ENCODE peak calls at places on chromosomes 1 and 21, in seven cellular contexts. P is cardiac fibroblast, F is pancreas, C is mucosa of descending colon, J is A549, U is MM.1S, M is heart right ventricle. W is an unnamed sample.

GRCh38 chr1:112341986-112342385 is 54.0 kb upstream of the CTTNBP2NL start:
- DNase-seq in P (no peak), F (no peak), C (no peak), J (no peak), U (no peak), M (no peak), W (no peak)

GRCh38 chr1:165647517-165647916 is 16.5 kb downstream of the MGST3 start:
- DNase-seq in P (no peak), F (no peak), C (peak), J (no peak), U (no peak), M (no peak), W (no peak)

GRCh38 chr1:230308039-230308438 is 118.1 kb downstream of the PGBD5 start:
- DNase-seq in P (peak), F (peak), C (peak), J (peak), U (no peak), M (peak), W (no peak)

GRCh38 chr1:203796223-203796747 is 862 bp downstream of the ZBED6 start:
- DNase-seq in P (peak), F (no peak), C (no peak), J (peak), U (peak), M (no peak), W (peak)

GRCh38 chr1:8554956-8555534 is 237.1 kb downstream of the SLC45A1 start:
- DNase-seq in P (peak), F (no peak), C (no peak), J (no peak), U (no peak), M (no peak), W (no peak)

GRCh38 chr1:119227446-119227845 is 87.0 kb upstream of the WARS2 start:
- DNase-seq in P (no peak), F (no peak), C (no peak), J (no peak), U (no peak), M (no peak), W (no peak)

GRCh38 chr1:247387500-247387899 is 28.5 kb upstream of the NLRP3 start:
- DNase-seq in P (no peak), F (no peak), C (no peak), J (no peak), U (no peak), M (no peak), W (no peak)

GRCh38 chr1:30572192-30572591 is 151.2 kb downstream of the MATN1 start:
- DNase-seq in P (no peak), F (no peak), C (no peak), J (no peak), U (no peak), M (no peak), W (no peak)

GRCh38 chr1:109094377-109094803 is 3.8 kb downstream of the TMEM167B start:
- DNase-seq in P (peak), F (no peak), C (no peak), J (no peak), U (no peak), M (no peak), W (no peak)

GRCh38 chr1:115539061-115539460 is 102.7 kb upstream of the VANGL1 start:
- DNase-seq in P (peak), F (no peak), C (no peak), J (no peak), U (no peak), M (no peak), W (no peak)

GRCh38 chr1:8903410-8903809 is 24.9 kb upstream of the ENO1 start:
- DNase-seq in P (peak), F (no peak), C (no peak), J (peak), U (peak), M (no peak), W (no peak)

GRCh38 chr21:29540289-29540688 is 241.6 kb downstream of the BACH1 start:
- DNase-seq in P (no peak), F (no peak), C (no peak), J (no peak), U (no peak), M (no peak), W (no peak)

GRCh38 chr1:161790587-161791317 is 24.6 kb downstream of the ATF6 start:
- DNase-seq in P (no peak), F (no peak), C (no peak), J (no peak), U (no peak), M (no peak), W (no peak)

GRCh38 chr1:161763522-161764098 is 2.5 kb upstream of the ATF6 start:
- DNase-seq in P (peak), F (no peak), C (no peak), J (peak), U (peak), M (no peak), W (peak)

GRCh38 chr1:215635827-215636226 is 68.7 kb downstream of the KCTD3 start:
- DNase-seq in P (no peak), F (no peak), C (peak), J (no peak), U (no peak), M (no peak), W (no peak)

GRCh38 chr1:47262787-47263413 is 30.9 kb upstream of the TAL1 start:
- DNase-seq in P (peak), F (no peak), C (no peak), J (peak), U (peak), M (no peak), W (peak)

GRCh38 chr21:41894922-41895557 is 15.9 kb upstream of the PRDM15 start:
- DNase-seq in P (peak), F (no peak), C (no peak), J (no peak), U (no peak), M (no peak), W (no peak)

GRCh38 chr1:3749512-3749911 is 2.7 kb upstream of the CCDC27 start:
- DNase-seq in P (no peak), F (no peak), C (no peak), J (no peak), U (no peak), M (no peak), W (no peak)

GRCh38 chr1:153985341-153985912 is 712 bp downstream of the RAB13 start:
- DNase-seq in P (peak), F (peak), C (no peak), J (no peak), U (no peak), M (no peak), W (no peak)

GRCh38 chr1:197590687-197591086 is 184.6 kb downstream of the DENND1B start:
- DNase-seq in P (no peak), F (no peak), C (no peak), J (no peak), U (no peak), M (no peak), W (no peak)

GRCh38 chr1:21244986-21245687 is 45.1 kb downstream of the ECE1 start:
- DNase-seq in P (no peak), F (no peak), C (no peak), J (no peak), U (no peak), M (no peak), W (no peak)

GRCh38 chr1:154791292-154792278 is 78.5 kb downstream of the KCNN3 start:
- DNase-seq in P (peak), F (no peak), C (peak), J (no peak), U (peak), M (no peak), W (peak)

GRCh38 chr1:44647896-44648295 is 26.4 kb downstream of the TMEM53 start:
- DNase-seq in P (no peak), F (peak), C (no peak), J (no peak), U (no peak), M (no peak), W (no peak)

GRCh38 chr1:38047603-38048146 is 1.1 kb upstream of the POU3F1 start:
- DNase-seq in P (peak), F (no peak), C (no peak), J (no peak), U (no peak), M (no peak), W (no peak)

GRCh38 chr1:199954701-199955100 is 72.8 kb upstream of the NR5A2 start:
- DNase-seq in P (no peak), F (no peak), C (peak), J (peak), U (no peak), M (no peak), W (no peak)

GRCh38 chr1:118246646-118247045 is 61.6 kb upstream of the SPAG17 start:
- DNase-seq in P (no peak), F (no peak), C (no peak), J (no peak), U (no peak), M (no peak), W (no peak)

GRCh38 chr21:45874716-45875415 is 106.7 kb upstream of the COL6A1 start:
- DNase-seq in P (peak), F (no peak), C (peak), J (no peak), U (no peak), M (no peak), W (no peak)

GRCh38 chr1:229620876-229621275 is 5.0 kb downstream of the TAF5L start:
- DNase-seq in P (peak), F (no peak), C (no peak), J (no peak), U (no peak), M (no peak), W (no peak)

GRCh38 chr21:37986751-37987399 is 70.6 kb upstream of the KCNJ6 start:
- DNase-seq in P (no peak), F (no peak), C (no peak), J (peak), U (no peak), M (no peak), W (no peak)

GRCh38 chr21:46037338-46038325 is 56.1 kb downstream of the COL6A1 start:
- DNase-seq in P (no peak), F (no peak), C (no peak), J (no peak), U (no peak), M (peak), W (no peak)

GRCh38 chr1:51898090-51898734 is 19.7 kb upstream of the NRDC start:
- DNase-seq in P (peak), F (no peak), C (no peak), J (peak), U (no peak), M (no peak), W (no peak)

GRCh38 chr1:154970631-154971340 is at the start of gene SHC1:
- DNase-seq in P (peak), F (peak), C (peak), J (peak), U (peak), M (peak), W (no peak)

GRCh38 chr1:40162791-40163441 is 1.7 kb downstream of the RLF start:
- DNase-seq in P (peak), F (no peak), C (no peak), J (no peak), U (no peak), M (no peak), W (no peak)

GRCh38 chr1:163264256-163264655 is 57.5 kb upstream of the NUF2 start:
- DNase-seq in P (no peak), F (no peak), C (no peak), J (no peak), U (no peak), M (no peak), W (no peak)

GRCh38 chr1:17904290-17904689 is 149.2 kb downstream of the ACTL8 start:
- DNase-seq in P (no peak), F (peak), C (no peak), J (no peak), U (no peak), M (no peak), W (no peak)

GRCh38 chr1:160707171-160708109 is 4.2 kb downstream of the CD48 start:
- DNase-seq in P (no peak), F (no peak), C (no peak), J (no peak), U (peak), M (no peak), W (peak)

DNA sequence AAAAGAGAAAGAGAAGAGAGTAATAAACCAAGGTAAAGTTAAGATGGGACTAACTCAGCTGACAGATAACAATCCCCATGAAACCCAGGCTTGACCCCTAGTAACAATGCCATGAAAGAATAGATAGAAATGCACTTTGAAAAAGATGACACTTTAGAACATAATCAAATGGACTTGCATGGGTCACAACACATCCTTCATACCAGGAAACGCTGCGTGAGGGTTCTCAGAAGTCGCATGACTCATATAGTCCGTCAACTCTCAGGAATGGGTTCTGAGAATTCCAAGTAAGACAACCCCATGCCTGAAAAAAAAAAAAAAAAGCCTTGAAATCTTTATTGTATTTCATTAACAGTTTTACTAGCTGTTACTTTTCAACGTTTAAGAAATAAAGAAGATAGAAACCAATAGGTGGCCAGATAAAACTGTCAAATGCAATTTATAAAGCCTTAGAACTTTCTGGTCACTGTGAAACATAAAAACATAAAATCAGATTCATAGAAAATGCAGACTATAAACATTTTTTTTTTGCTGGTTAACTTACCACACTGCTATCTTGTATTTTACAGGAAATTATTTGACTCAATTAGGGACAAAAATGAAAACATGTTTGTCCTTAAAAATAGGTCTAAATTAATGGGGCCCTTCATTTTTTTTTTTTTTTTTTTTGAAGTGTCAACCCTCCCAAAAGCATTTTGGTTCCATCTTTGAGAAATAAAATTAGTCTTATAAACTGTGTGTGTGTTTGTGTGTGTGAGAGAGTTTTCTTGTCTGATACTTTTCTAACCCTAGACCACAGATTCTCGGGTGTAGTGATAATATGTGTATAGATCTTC is 202.1 kb downstream of the NCAM2 start:
- DNase-seq in P (peak), F (no peak), C (no peak), J (peak), U (no peak), M (no peak), W (no peak)
- H3K4me3 ChIP-seq in P (no peak), F (no peak), C (no peak), J (no peak), U (no peak), M (peak), W (no peak)

GRCh38 chr1:180234369-180235076 is 4.5 kb downstream of the LHX4 start:
- DNase-seq in P (no peak), F (no peak), C (peak), J (no peak), U (no peak), M (no peak), W (no peak)
- H3K4me3 ChIP-seq in P (no peak), F (no peak), C (no peak), J (no peak), U (no peak), M (peak), W (no peak)

GRCh38 chr1:148355976-148356375 is 127.1 kb downstream of the PPIAL4G start:
- DNase-seq in P (peak), F (no peak), C (no peak), J (no peak), U (no peak), M (no peak), W (no peak)

GRCh38 chr1:148354284-148354869 is 128.7 kb downstream of the PPIAL4G start:
- DNase-seq in P (no peak), F (no peak), C (no peak), J (no peak), U (no peak), M (no peak), W (no peak)

GRCh38 chr1:148352470-148353118 is 130.5 kb downstream of the PPIAL4G start:
- DNase-seq in P (no peak), F (no peak), C (no peak), J (no peak), U (no peak), M (no peak), W (no peak)

GRCh38 chr1:148354909-148355308 is 128.2 kb downstream of the PPIAL4G start:
- DNase-seq in P (no peak), F (no peak), C (no peak), J (no peak), U (no peak), M (no peak), W (no peak)

DNA sequence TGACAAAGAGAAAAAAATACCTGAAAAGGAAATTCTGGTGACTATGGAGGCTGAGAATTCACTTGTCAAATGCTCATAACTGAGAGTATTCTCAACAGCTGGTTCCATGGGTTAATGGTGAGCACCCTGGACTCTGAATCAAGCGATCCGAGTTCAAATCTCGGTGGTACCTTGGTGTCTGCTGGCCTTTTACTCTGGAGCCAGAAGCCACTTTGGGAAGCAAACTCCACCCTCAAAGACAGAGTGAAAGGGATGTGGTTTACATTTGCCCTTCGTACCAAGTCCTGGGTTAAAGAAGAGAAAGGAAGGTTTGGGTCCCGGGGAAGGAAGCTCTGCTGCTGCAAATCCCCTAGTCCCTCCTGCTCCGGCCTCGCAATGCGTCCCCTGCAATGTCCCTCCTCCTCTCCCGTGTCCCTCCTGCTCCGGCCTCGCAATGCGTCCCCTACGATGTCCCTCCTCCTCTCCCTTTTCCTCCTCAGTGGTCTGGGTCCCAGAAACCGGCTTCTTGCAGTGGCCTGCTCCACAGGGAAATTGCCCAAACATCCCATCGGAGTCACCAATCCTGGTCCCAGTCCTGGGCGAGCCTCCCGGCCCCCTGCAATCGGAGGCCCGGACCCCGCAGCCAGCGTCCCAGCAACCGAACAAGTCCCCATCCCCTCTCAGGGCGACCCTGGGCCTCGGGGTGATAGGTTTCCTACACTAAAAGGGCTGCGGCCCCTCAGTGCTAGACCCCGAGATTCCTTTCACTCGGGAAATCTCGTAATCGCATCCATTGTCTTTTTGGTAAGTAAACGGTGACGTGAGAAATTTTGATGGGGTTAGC is 129.4 kb downstream of the PPIAL4G start:
- DNase-seq in P (peak), F (no peak), C (no peak), J (peak), U (no peak), M (no peak), W (no peak)
- H3K4me3 ChIP-seq in P (no peak), F (no peak), C (no peak), J (no peak), U (no peak), M (peak), W (no peak)

GRCh38 chr21:16589499-16589898 is 859.7 kb downstream of the USP25 start:
- DNase-seq in P (no peak), F (no peak), C (no peak), J (no peak), U (no peak), M (no peak), W (no peak)

GRCh38 chr21:16587671-16588379 is 858.0 kb downstream of the USP25 start:
- DNase-seq in P (peak), F (no peak), C (no peak), J (no peak), U (no peak), M (no peak), W (no peak)

GRCh38 chr21:16588433-16588860 is 858.7 kb downstream of the USP25 start:
- DNase-seq in P (peak), F (peak), C (peak), J (peak), U (no peak), M (peak), W (no peak)

GRCh38 chr21:16589046-16589445 is 859.3 kb downstream of the USP25 start:
- DNase-seq in P (no peak), F (no peak), C (no peak), J (no peak), U (no peak), M (no peak), W (no peak)

GRCh38 chr21:16587141-16587570 is 857.4 kb downstream of the USP25 start:
- DNase-seq in P (peak), F (peak), C (peak), J (peak), U (peak), M (peak), W (no peak)
- H3K4me3 ChIP-seq in P (no peak), F (no peak), C (no peak), J (peak), U (peak), M (peak), W (no peak)

DNA sequence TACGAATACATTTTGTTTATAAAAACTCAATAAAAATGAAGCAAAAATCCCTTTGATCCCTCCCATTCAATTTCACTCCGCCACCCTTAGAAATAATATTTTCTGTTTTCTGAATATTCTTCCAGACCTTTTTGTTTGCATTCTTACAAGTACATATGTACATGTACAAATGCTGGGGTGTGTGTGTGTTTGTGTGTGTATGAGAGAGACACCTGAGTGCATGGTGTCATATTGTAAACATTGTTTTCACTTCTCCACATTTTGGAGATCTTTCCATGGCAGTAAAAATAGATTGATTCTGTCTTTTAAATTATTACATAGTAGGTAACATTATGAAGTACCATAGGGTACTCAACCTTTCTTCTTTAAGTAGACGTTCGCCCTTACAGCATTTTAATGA is 1.2 kb upstream of the MPC2 start:
- DNase-seq in P (no peak), F (no peak), C (no peak), J (peak), U (no peak), M (no peak), W (no peak)
- H3K4me3 ChIP-seq in P (peak), F (no peak), C (no peak), J (peak), U (peak), M (peak), W (peak)

W was measured in Jurkat, Clone E6-1.